ENCODE peak calls at places on chromosomes 6 and 20, in ten cellular contexts. One of them, this sample, is unnamed.
A peak's percentile ranks its signal among the peaks of the same experiment; 100 is the strongest.

GRCh38 chr6:3009930-3010329 is 10.2 kb downstream of the NQO2 start:
- DNase-seq in CD8-positive, alpha-beta T cell: no peak
- DNase-seq in glutamatergic neuron: no peak
- DNase-seq in heart left ventricle: no peak
- DNase-seq in RWPE1: no peak
- DNase-seq in endothelial cell: no peak
- DNase-seq in prostate gland: no peak
- DNase-seq in HFF-Myc: no peak
- DNase-seq in body of pancreas: no peak
- DNase-seq in foreskin fibroblast: no peak
- DNase-seq in this sample: no peak

GRCh38 chr20:25005220-25005619 is 12.7 kb upstream of the APMAP start:
- DNase-seq in heart left ventricle: peak; percentile 63
- DNase-seq in body of pancreas: no peak
- DNase-seq in HFF-Myc: no peak
- DNase-seq in RWPE1: no peak
- DNase-seq in endothelial cell: no peak
- DNase-seq in foreskin fibroblast: no peak
- DNase-seq in CD8-positive, alpha-beta T cell: no peak
- DNase-seq in prostate gland: peak; percentile 43
- DNase-seq in glutamatergic neuron: no peak
- DNase-seq in this sample: no peak

GRCh38 chr6:97726378-97726777 is 443.4 kb upstream of the MMS22L start:
- DNase-seq in endothelial cell: no peak
- DNase-seq in prostate gland: no peak
- DNase-seq in heart left ventricle: no peak
- DNase-seq in glutamatergic neuron: peak; percentile 19
- DNase-seq in RWPE1: no peak
- DNase-seq in CD8-positive, alpha-beta T cell: no peak
- DNase-seq in HFF-Myc: no peak
- DNase-seq in body of pancreas: no peak
- DNase-seq in foreskin fibroblast: peak; percentile 3
- DNase-seq in this sample: no peak

GRCh38 chr6:25942561-25943147 is 12.2 kb upstream of the SLC17A2 start:
- DNase-seq in heart left ventricle: no peak
- DNase-seq in foreskin fibroblast: peak; percentile 72
- DNase-seq in prostate gland: no peak
- DNase-seq in body of pancreas: no peak
- DNase-seq in glutamatergic neuron: no peak
- DNase-seq in endothelial cell: no peak
- DNase-seq in HFF-Myc: peak; percentile 21
- DNase-seq in CD8-positive, alpha-beta T cell: no peak
- DNase-seq in RWPE1: peak; percentile 32
- DNase-seq in this sample: peak; percentile 35

GRCh38 chr6:112010328-112010727 is 43.6 kb upstream of the CCN6 start:
- DNase-seq in RWPE1: no peak
- DNase-seq in endothelial cell: no peak
- DNase-seq in foreskin fibroblast: no peak
- DNase-seq in body of pancreas: no peak
- DNase-seq in heart left ventricle: no peak
- DNase-seq in prostate gland: no peak
- DNase-seq in CD8-positive, alpha-beta T cell: no peak
- DNase-seq in glutamatergic neuron: no peak
- DNase-seq in HFF-Myc: no peak
- DNase-seq in this sample: no peak

GRCh38 chr6:109105681-109106080 is 10.4 kb downstream of the CEP57L1 start:
- DNase-seq in endothelial cell: no peak
- DNase-seq in glutamatergic neuron: no peak
- DNase-seq in body of pancreas: no peak
- DNase-seq in prostate gland: no peak
- DNase-seq in heart left ventricle: no peak
- DNase-seq in RWPE1: no peak
- DNase-seq in CD8-positive, alpha-beta T cell: no peak
- DNase-seq in HFF-Myc: no peak
- DNase-seq in foreskin fibroblast: no peak
- DNase-seq in this sample: no peak

GRCh38 chr20:23265226-23265625 is 85.4 kb upstream of the NXT1 start:
- DNase-seq in foreskin fibroblast: no peak
- DNase-seq in CD8-positive, alpha-beta T cell: no peak
- DNase-seq in RWPE1: no peak
- DNase-seq in endothelial cell: no peak
- DNase-seq in body of pancreas: no peak
- DNase-seq in glutamatergic neuron: no peak
- DNase-seq in prostate gland: no peak
- DNase-seq in HFF-Myc: no peak
- DNase-seq in heart left ventricle: no peak
- DNase-seq in this sample: no peak

GRCh38 chr6:33172307-33173227 is 19.7 kb downstream of the COL11A2 start:
- DNase-seq in endothelial cell: peak; percentile 41
- DNase-seq in glutamatergic neuron: no peak
- DNase-seq in RWPE1: peak; percentile 73
- DNase-seq in prostate gland: peak; percentile 11
- DNase-seq in body of pancreas: no peak
- DNase-seq in foreskin fibroblast: peak; percentile 70
- DNase-seq in HFF-Myc: no peak
- DNase-seq in CD8-positive, alpha-beta T cell: no peak
- DNase-seq in heart left ventricle: no peak
- DNase-seq in this sample: peak; percentile 69

GRCh38 chr20:48695738-48696137 is 132.1 kb downstream of the PREX1 start:
- DNase-seq in HFF-Myc: no peak
- DNase-seq in glutamatergic neuron: no peak
- DNase-seq in body of pancreas: no peak
- DNase-seq in heart left ventricle: no peak
- DNase-seq in CD8-positive, alpha-beta T cell: no peak
- DNase-seq in endothelial cell: no peak
- DNase-seq in foreskin fibroblast: no peak
- DNase-seq in prostate gland: no peak
- DNase-seq in RWPE1: no peak
- DNase-seq in this sample: no peak

GRCh38 chr20:48695255-48695654 is 132.5 kb downstream of the PREX1 start:
- DNase-seq in body of pancreas: peak; percentile 64
- DNase-seq in glutamatergic neuron: no peak
- DNase-seq in foreskin fibroblast: peak; percentile 38
- DNase-seq in endothelial cell: no peak
- DNase-seq in RWPE1: peak; percentile 45
- DNase-seq in HFF-Myc: no peak
- DNase-seq in heart left ventricle: no peak
- DNase-seq in CD8-positive, alpha-beta T cell: no peak
- DNase-seq in prostate gland: no peak
- DNase-seq in this sample: peak; percentile 57

GRCh38 chr20:48697845-48698491 is 129.8 kb downstream of the PREX1 start:
- DNase-seq in body of pancreas: peak; percentile 86
- DNase-seq in prostate gland: peak; percentile 71
- DNase-seq in RWPE1: peak; percentile 99
- DNase-seq in HFF-Myc: peak; percentile 38
- DNase-seq in endothelial cell: no peak
- DNase-seq in CD8-positive, alpha-beta T cell: no peak
- DNase-seq in foreskin fibroblast: peak; percentile 94
- DNase-seq in glutamatergic neuron: no peak
- DNase-seq in heart left ventricle: peak; percentile 94
- DNase-seq in this sample: peak; percentile 74

GRCh38 chr20:48701702-48702101 is 126.1 kb downstream of the PREX1 start:
- DNase-seq in glutamatergic neuron: no peak
- DNase-seq in prostate gland: no peak
- DNase-seq in heart left ventricle: no peak
- DNase-seq in RWPE1: no peak
- DNase-seq in CD8-positive, alpha-beta T cell: no peak
- DNase-seq in endothelial cell: no peak
- DNase-seq in body of pancreas: no peak
- DNase-seq in foreskin fibroblast: no peak
- DNase-seq in HFF-Myc: no peak
- DNase-seq in this sample: no peak

DNA sequence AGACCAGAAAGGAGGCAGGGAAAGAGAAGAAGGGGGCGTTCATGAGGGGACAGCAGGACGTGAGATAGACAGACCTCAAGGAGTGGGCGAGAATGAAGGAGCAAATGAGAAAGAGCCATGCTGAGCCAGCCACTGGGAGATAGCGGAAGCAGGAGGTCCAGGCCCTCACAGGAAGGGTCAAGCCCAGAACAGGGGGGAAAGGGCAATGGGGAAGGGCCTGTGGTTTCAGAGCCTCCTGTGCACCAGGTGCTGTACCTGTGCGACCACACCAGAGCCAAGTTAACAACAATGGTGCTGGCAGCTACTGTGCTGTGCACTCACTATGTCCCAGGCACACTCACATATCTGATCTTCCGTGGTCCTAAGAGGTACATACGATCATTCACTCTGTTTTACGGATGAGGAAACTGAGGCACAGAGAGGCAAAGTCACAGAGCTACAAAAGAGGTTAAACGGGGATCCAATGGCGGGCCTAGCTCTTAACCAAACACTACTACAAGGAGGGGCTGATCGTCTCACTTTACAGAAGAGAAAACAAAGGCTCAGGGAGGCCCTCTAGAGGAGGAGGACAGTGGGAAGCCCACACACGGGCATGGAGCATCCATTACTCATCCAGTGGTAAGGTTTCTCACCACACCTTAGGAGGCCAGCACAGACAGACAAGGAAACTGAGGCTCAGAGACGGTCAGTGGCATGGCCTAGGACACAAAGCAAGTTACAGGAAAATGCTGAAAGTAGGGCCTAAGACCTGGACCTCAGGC is 129.1 kb downstream of the PREX1 start:
- DNase-seq in HFF-Myc: no peak
- DNase-seq in RWPE1: no peak
- DNase-seq in body of pancreas: no peak
- DNase-seq in CD8-positive, alpha-beta T cell: no peak
- DNase-seq in endothelial cell: no peak
- DNase-seq in glutamatergic neuron: no peak
- DNase-seq in foreskin fibroblast: no peak
- DNase-seq in heart left ventricle: no peak
- DNase-seq in prostate gland: no peak
- DNase-seq in this sample: no peak
- TF ChIP-seq CTCF in HFF-Myc: peak; percentile 12
- TF ChIP-seq CTCF in RWPE1: no peak
- TF ChIP-seq CTCF in body of pancreas: no peak
- TF ChIP-seq CTCF in CD8-positive, alpha-beta T cell: no peak
- TF ChIP-seq CTCF in endothelial cell: no peak
- TF ChIP-seq CTCF in glutamatergic neuron: no peak
- TF ChIP-seq CTCF in foreskin fibroblast: no peak
- TF ChIP-seq CTCF in heart left ventricle: no peak
- TF ChIP-seq CTCF in prostate gland: no peak
- TF ChIP-seq CTCF in this sample: no peak

DNA sequence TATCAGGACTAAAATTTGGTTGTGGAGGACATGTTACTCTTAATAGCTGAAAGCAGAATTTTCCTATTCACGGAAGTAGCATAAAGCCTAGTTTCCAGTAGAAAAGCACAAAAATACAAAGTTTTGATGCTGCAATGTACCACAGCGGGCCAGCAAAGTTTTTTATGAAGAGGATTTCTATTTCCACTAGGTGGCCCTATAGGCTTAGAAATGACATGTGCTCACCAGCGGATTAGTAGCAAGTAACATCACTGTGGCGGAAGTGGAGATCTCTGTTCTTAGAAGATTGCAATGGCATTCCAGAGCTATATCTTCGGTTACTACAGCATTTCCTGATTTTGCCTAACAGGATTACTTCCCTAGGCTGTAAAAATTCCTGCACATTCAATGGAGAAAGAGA is 1219.0 kb upstream of the EYS start:
- DNase-seq in heart left ventricle: no peak
- DNase-seq in endothelial cell: no peak
- DNase-seq in CD8-positive, alpha-beta T cell: no peak
- DNase-seq in prostate gland: no peak
- DNase-seq in RWPE1: no peak
- DNase-seq in body of pancreas: no peak
- DNase-seq in HFF-Myc: no peak
- DNase-seq in foreskin fibroblast: peak; percentile 11
- DNase-seq in glutamatergic neuron: no peak
- DNase-seq in this sample: no peak
- TF ChIP-seq CTCF in heart left ventricle: no peak
- TF ChIP-seq CTCF in endothelial cell: no peak
- TF ChIP-seq CTCF in CD8-positive, alpha-beta T cell: no peak
- TF ChIP-seq CTCF in prostate gland: no peak
- TF ChIP-seq CTCF in RWPE1: peak; percentile 19
- TF ChIP-seq CTCF in body of pancreas: no peak
- TF ChIP-seq CTCF in HFF-Myc: no peak
- TF ChIP-seq CTCF in foreskin fibroblast: no peak
- TF ChIP-seq CTCF in glutamatergic neuron: no peak
- TF ChIP-seq CTCF in this sample: no peak

DNA sequence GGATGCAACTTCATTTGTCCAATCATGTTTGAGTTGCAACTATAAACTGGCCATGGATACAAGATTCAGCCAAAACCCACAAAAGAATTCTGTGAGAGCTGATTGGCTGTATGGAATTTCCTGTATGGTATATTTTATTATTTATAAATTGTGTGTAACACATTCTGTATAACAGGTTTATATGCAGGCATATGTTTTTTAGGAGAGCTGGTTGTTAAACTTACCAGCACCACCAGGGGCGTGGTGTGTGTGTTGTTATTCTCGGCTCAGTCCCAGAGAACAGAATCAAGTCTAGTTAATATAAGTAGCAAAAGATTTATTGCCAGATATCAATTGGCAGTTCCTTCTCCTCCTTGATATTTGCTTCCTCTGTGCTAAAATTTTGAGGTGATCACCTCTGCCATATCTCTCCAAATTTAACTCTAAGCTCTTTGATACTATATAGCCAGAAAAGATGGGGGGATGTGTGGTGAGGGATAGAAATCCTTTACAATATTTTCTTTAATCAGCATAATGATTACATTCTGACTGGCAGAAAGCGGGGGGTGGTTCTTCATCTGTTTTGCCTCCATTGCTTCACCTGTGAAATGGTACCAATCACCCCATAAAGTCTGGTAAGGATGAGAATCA is 22.9 kb downstream of the CNBD2 start:
- DNase-seq in heart left ventricle: no peak
- DNase-seq in HFF-Myc: no peak
- DNase-seq in RWPE1: peak; percentile 80
- DNase-seq in prostate gland: peak; percentile 60
- DNase-seq in body of pancreas: peak; percentile 47
- DNase-seq in foreskin fibroblast: peak; percentile 73
- DNase-seq in CD8-positive, alpha-beta T cell: no peak
- DNase-seq in endothelial cell: peak; percentile 29
- DNase-seq in glutamatergic neuron: peak; percentile 42
- DNase-seq in this sample: peak; percentile 72
- TF ChIP-seq CTCF in heart left ventricle: peak; percentile 20
- TF ChIP-seq CTCF in HFF-Myc: peak; percentile 47
- TF ChIP-seq CTCF in RWPE1: peak; percentile 81
- TF ChIP-seq CTCF in prostate gland: no peak
- TF ChIP-seq CTCF in body of pancreas: peak; percentile 55
- TF ChIP-seq CTCF in foreskin fibroblast: peak; percentile 56
- TF ChIP-seq CTCF in CD8-positive, alpha-beta T cell: peak; percentile 49
- TF ChIP-seq CTCF in endothelial cell: peak; percentile 53
- TF ChIP-seq CTCF in glutamatergic neuron: peak; percentile 55
- TF ChIP-seq CTCF in this sample: peak; percentile 50

GRCh38 chr20:37756234-37756633 is 62.4 kb downstream of the CTNNBL1 start:
- DNase-seq in RWPE1: no peak
- DNase-seq in endothelial cell: no peak
- DNase-seq in heart left ventricle: no peak
- DNase-seq in foreskin fibroblast: no peak
- DNase-seq in prostate gland: no peak
- DNase-seq in CD8-positive, alpha-beta T cell: no peak
- DNase-seq in glutamatergic neuron: no peak
- DNase-seq in body of pancreas: no peak
- DNase-seq in HFF-Myc: no peak
- DNase-seq in this sample: no peak

GRCh38 chr20:37759761-37760209 is 66.0 kb downstream of the CTNNBL1 start:
- DNase-seq in HFF-Myc: no peak
- DNase-seq in RWPE1: no peak
- DNase-seq in body of pancreas: no peak
- DNase-seq in glutamatergic neuron: no peak
- DNase-seq in heart left ventricle: no peak
- DNase-seq in CD8-positive, alpha-beta T cell: no peak
- DNase-seq in foreskin fibroblast: no peak
- DNase-seq in endothelial cell: no peak
- DNase-seq in prostate gland: no peak
- DNase-seq in this sample: no peak

GRCh38 chr20:37758332-37758731 is 64.5 kb downstream of the CTNNBL1 start:
- DNase-seq in prostate gland: no peak
- DNase-seq in CD8-positive, alpha-beta T cell: no peak
- DNase-seq in HFF-Myc: no peak
- DNase-seq in glutamatergic neuron: peak; percentile 61
- DNase-seq in RWPE1: peak; percentile 19
- DNase-seq in heart left ventricle: no peak
- DNase-seq in body of pancreas: no peak
- DNase-seq in foreskin fibroblast: no peak
- DNase-seq in endothelial cell: peak; percentile 9
- DNase-seq in this sample: peak; percentile 35

GRCh38 chr20:37755665-37756064 is 61.8 kb downstream of the CTNNBL1 start:
- DNase-seq in heart left ventricle: peak; percentile 47
- DNase-seq in CD8-positive, alpha-beta T cell: no peak
- DNase-seq in endothelial cell: no peak
- DNase-seq in HFF-Myc: peak; percentile 32
- DNase-seq in RWPE1: no peak
- DNase-seq in prostate gland: no peak
- DNase-seq in foreskin fibroblast: peak; percentile 61
- DNase-seq in body of pancreas: no peak
- DNase-seq in glutamatergic neuron: peak; percentile 33
- DNase-seq in this sample: no peak

DNA sequence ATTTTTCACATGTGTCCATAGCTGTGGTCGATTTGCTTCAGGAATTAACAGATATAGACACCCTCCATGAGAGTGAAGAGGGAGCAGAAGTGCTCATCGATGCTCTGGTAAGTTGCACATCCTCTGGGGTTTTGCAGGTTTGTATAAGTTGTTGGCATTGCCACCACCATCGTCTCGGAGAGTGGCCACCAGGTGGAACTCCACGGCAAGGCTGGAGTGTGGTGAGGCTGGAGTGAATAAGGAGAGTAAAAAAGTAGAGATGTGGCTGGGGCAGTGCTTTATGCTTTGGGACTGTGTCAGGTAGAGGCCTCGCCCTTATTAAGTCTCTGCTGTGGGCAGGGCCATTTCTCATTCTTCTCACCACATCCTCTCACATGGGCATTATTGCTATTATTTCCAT is 63.7 kb downstream of the CTNNBL1 start:
- DNase-seq in heart left ventricle: no peak
- DNase-seq in HFF-Myc: no peak
- DNase-seq in prostate gland: no peak
- DNase-seq in body of pancreas: no peak
- DNase-seq in endothelial cell: no peak
- DNase-seq in glutamatergic neuron: no peak
- DNase-seq in foreskin fibroblast: no peak
- DNase-seq in CD8-positive, alpha-beta T cell: no peak
- DNase-seq in RWPE1: no peak
- DNase-seq in this sample: no peak
- TF ChIP-seq CTCF in heart left ventricle: no peak
- TF ChIP-seq CTCF in HFF-Myc: peak; percentile 7
- TF ChIP-seq CTCF in prostate gland: no peak
- TF ChIP-seq CTCF in body of pancreas: no peak
- TF ChIP-seq CTCF in endothelial cell: no peak
- TF ChIP-seq CTCF in glutamatergic neuron: no peak
- TF ChIP-seq CTCF in foreskin fibroblast: no peak
- TF ChIP-seq CTCF in CD8-positive, alpha-beta T cell: no peak
- TF ChIP-seq CTCF in RWPE1: no peak
- TF ChIP-seq CTCF in this sample: no peak